ENCODE peak calls at places on chromosomes 6 and 20, in seven cellular contexts. One of them, this sample, is unnamed.

GRCh38 chr6:125123468-125124249 is 29.9 kb upstream of the TPD52L1 start:
- DNase-seq in T-helper 9 cell: no peak
- DNase-seq in progenitor cell of endocrine pancreas: no peak
- DNase-seq in head of caudate nucleus: no peak
- DNase-seq in activated T-cell treated with anti-CD3 and anti-CD28 coated beads for 1 hour: no peak
- DNase-seq in AG08396: no peak
- DNase-seq in posterior cingulate gyrus: no peak
- DNase-seq in this sample: peak

GRCh38 chr6:13014551-13015378 is 298.2 kb downstream of the PHACTR1 start:
- DNase-seq in AG08396: no peak
- DNase-seq in T-helper 9 cell: no peak
- DNase-seq in posterior cingulate gyrus: peak
- DNase-seq in progenitor cell of endocrine pancreas: peak
- DNase-seq in head of caudate nucleus: no peak
- DNase-seq in activated T-cell treated with anti-CD3 and anti-CD28 coated beads for 1 hour: no peak
- DNase-seq in this sample: no peak

GRCh38 chr6:56938634-56939294 is 16.1 kb upstream of the BEND6 start:
- DNase-seq in T-helper 9 cell: no peak
- DNase-seq in progenitor cell of endocrine pancreas: no peak
- DNase-seq in AG08396: peak
- DNase-seq in posterior cingulate gyrus: peak
- DNase-seq in head of caudate nucleus: no peak
- DNase-seq in activated T-cell treated with anti-CD3 and anti-CD28 coated beads for 1 hour: no peak
- DNase-seq in this sample: peak

GRCh38 chr6:47083586-47084047 is 41.5 kb upstream of the ADGRF1 start:
- DNase-seq in progenitor cell of endocrine pancreas: no peak
- DNase-seq in activated T-cell treated with anti-CD3 and anti-CD28 coated beads for 1 hour: no peak
- DNase-seq in head of caudate nucleus: peak
- DNase-seq in posterior cingulate gyrus: no peak
- DNase-seq in AG08396: peak
- DNase-seq in T-helper 9 cell: no peak
- DNase-seq in this sample: peak

GRCh38 chr20:4084096-4084495 is 68.7 kb upstream of the RNF24 start:
- DNase-seq in progenitor cell of endocrine pancreas: no peak
- DNase-seq in activated T-cell treated with anti-CD3 and anti-CD28 coated beads for 1 hour: no peak
- DNase-seq in posterior cingulate gyrus: no peak
- DNase-seq in T-helper 9 cell: no peak
- DNase-seq in AG08396: no peak
- DNase-seq in head of caudate nucleus: no peak
- DNase-seq in this sample: no peak

GRCh38 chr6:155154158-155154830 is 109.5 kb upstream of the CLDN20 start:
- DNase-seq in progenitor cell of endocrine pancreas: no peak
- DNase-seq in activated T-cell treated with anti-CD3 and anti-CD28 coated beads for 1 hour: no peak
- DNase-seq in head of caudate nucleus: no peak
- DNase-seq in AG08396: peak
- DNase-seq in T-helper 9 cell: no peak
- DNase-seq in posterior cingulate gyrus: no peak
- DNase-seq in this sample: peak

GRCh38 chr20:22333885-22334545 is 250.4 kb downstream of the FOXA2 start:
- DNase-seq in activated T-cell treated with anti-CD3 and anti-CD28 coated beads for 1 hour: no peak
- DNase-seq in T-helper 9 cell: no peak
- DNase-seq in head of caudate nucleus: no peak
- DNase-seq in AG08396: peak
- DNase-seq in progenitor cell of endocrine pancreas: peak
- DNase-seq in posterior cingulate gyrus: peak
- DNase-seq in this sample: peak

GRCh38 chr6:169287675-169288074 is 34.0 kb upstream of the THBS2 start:
- DNase-seq in progenitor cell of endocrine pancreas: no peak
- DNase-seq in AG08396: no peak
- DNase-seq in posterior cingulate gyrus: no peak
- DNase-seq in head of caudate nucleus: no peak
- DNase-seq in T-helper 9 cell: no peak
- DNase-seq in activated T-cell treated with anti-CD3 and anti-CD28 coated beads for 1 hour: no peak
- DNase-seq in this sample: no peak

GRCh38 chr6:24985313-24985712 is 49.6 kb upstream of the RIPOR2 start:
- DNase-seq in activated T-cell treated with anti-CD3 and anti-CD28 coated beads for 1 hour: no peak
- DNase-seq in progenitor cell of endocrine pancreas: no peak
- DNase-seq in AG08396: no peak
- DNase-seq in posterior cingulate gyrus: no peak
- DNase-seq in T-helper 9 cell: no peak
- DNase-seq in head of caudate nucleus: no peak
- DNase-seq in this sample: peak

GRCh38 chr6:4610256-4610655 is 165.9 kb upstream of the CDYL start:
- DNase-seq in head of caudate nucleus: no peak
- DNase-seq in activated T-cell treated with anti-CD3 and anti-CD28 coated beads for 1 hour: no peak
- DNase-seq in AG08396: peak
- DNase-seq in posterior cingulate gyrus: no peak
- DNase-seq in progenitor cell of endocrine pancreas: no peak
- DNase-seq in T-helper 9 cell: no peak
- DNase-seq in this sample: peak

GRCh38 chr20:47720636-47721427 is 64.4 kb downstream of the SULF2 start:
- DNase-seq in T-helper 9 cell: no peak
- DNase-seq in posterior cingulate gyrus: no peak
- DNase-seq in progenitor cell of endocrine pancreas: no peak
- DNase-seq in activated T-cell treated with anti-CD3 and anti-CD28 coated beads for 1 hour: no peak
- DNase-seq in AG08396: no peak
- DNase-seq in head of caudate nucleus: peak
- DNase-seq in this sample: peak

GRCh38 chr6:70363741-70364493 is 49.4 kb upstream of the FAM135A start:
- DNase-seq in progenitor cell of endocrine pancreas: no peak
- DNase-seq in posterior cingulate gyrus: no peak
- DNase-seq in AG08396: no peak
- DNase-seq in activated T-cell treated with anti-CD3 and anti-CD28 coated beads for 1 hour: no peak
- DNase-seq in T-helper 9 cell: no peak
- DNase-seq in head of caudate nucleus: no peak
- DNase-seq in this sample: no peak

GRCh38 chr6:45698046-45698445 is 317.6 kb downstream of the CLIC5 start:
- DNase-seq in head of caudate nucleus: no peak
- DNase-seq in AG08396: no peak
- DNase-seq in activated T-cell treated with anti-CD3 and anti-CD28 coated beads for 1 hour: no peak
- DNase-seq in T-helper 9 cell: no peak
- DNase-seq in posterior cingulate gyrus: no peak
- DNase-seq in progenitor cell of endocrine pancreas: no peak
- DNase-seq in this sample: no peak

GRCh38 chr6:123811378-123811777 is 7.7 kb downstream of the NKAIN2 start:
- DNase-seq in posterior cingulate gyrus: no peak
- DNase-seq in activated T-cell treated with anti-CD3 and anti-CD28 coated beads for 1 hour: no peak
- DNase-seq in AG08396: no peak
- DNase-seq in T-helper 9 cell: no peak
- DNase-seq in head of caudate nucleus: no peak
- DNase-seq in progenitor cell of endocrine pancreas: no peak
- DNase-seq in this sample: no peak

GRCh38 chr20:19886666-19887288 is 128.7 kb downstream of the RIN2 start:
- DNase-seq in T-helper 9 cell: no peak
- DNase-seq in progenitor cell of endocrine pancreas: no peak
- DNase-seq in posterior cingulate gyrus: peak
- DNase-seq in head of caudate nucleus: no peak
- DNase-seq in activated T-cell treated with anti-CD3 and anti-CD28 coated beads for 1 hour: no peak
- DNase-seq in AG08396: no peak
- DNase-seq in this sample: peak

GRCh38 chr6:113361014-113361645 is 496.0 kb upstream of the MARCKS start:
- DNase-seq in progenitor cell of endocrine pancreas: no peak
- DNase-seq in AG08396: no peak
- DNase-seq in posterior cingulate gyrus: no peak
- DNase-seq in T-helper 9 cell: no peak
- DNase-seq in activated T-cell treated with anti-CD3 and anti-CD28 coated beads for 1 hour: no peak
- DNase-seq in head of caudate nucleus: no peak
- DNase-seq in this sample: peak

GRCh38 chr6:14396826-14397517 is 279.4 kb downstream of the CD83 start:
- DNase-seq in progenitor cell of endocrine pancreas: no peak
- DNase-seq in head of caudate nucleus: no peak
- DNase-seq in activated T-cell treated with anti-CD3 and anti-CD28 coated beads for 1 hour: no peak
- DNase-seq in T-helper 9 cell: no peak
- DNase-seq in AG08396: peak
- DNase-seq in posterior cingulate gyrus: no peak
- DNase-seq in this sample: peak

GRCh38 chr6:157840776-157841175 is 17.7 kb downstream of the SNX9 start:
- DNase-seq in AG08396: peak
- DNase-seq in activated T-cell treated with anti-CD3 and anti-CD28 coated beads for 1 hour: no peak
- DNase-seq in posterior cingulate gyrus: no peak
- DNase-seq in progenitor cell of endocrine pancreas: no peak
- DNase-seq in head of caudate nucleus: no peak
- DNase-seq in T-helper 9 cell: no peak
- DNase-seq in this sample: peak

GRCh38 chr20:11274137-11274536 is 600.3 kb upstream of the JAG1 start:
- DNase-seq in progenitor cell of endocrine pancreas: no peak
- DNase-seq in AG08396: peak
- DNase-seq in T-helper 9 cell: no peak
- DNase-seq in posterior cingulate gyrus: peak
- DNase-seq in head of caudate nucleus: no peak
- DNase-seq in activated T-cell treated with anti-CD3 and anti-CD28 coated beads for 1 hour: no peak
- DNase-seq in this sample: peak

GRCh38 chr6:1616556-1617463 is 7.1 kb downstream of the FOXC1 start:
- DNase-seq in T-helper 9 cell: no peak
- DNase-seq in head of caudate nucleus: no peak
- DNase-seq in posterior cingulate gyrus: peak
- DNase-seq in progenitor cell of endocrine pancreas: no peak
- DNase-seq in activated T-cell treated with anti-CD3 and anti-CD28 coated beads for 1 hour: no peak
- DNase-seq in AG08396: no peak
- DNase-seq in this sample: no peak

GRCh38 chr6:144912474-144912873 is 627.3 kb downstream of the UTRN start:
- DNase-seq in AG08396: peak
- DNase-seq in activated T-cell treated with anti-CD3 and anti-CD28 coated beads for 1 hour: no peak
- DNase-seq in posterior cingulate gyrus: no peak
- DNase-seq in progenitor cell of endocrine pancreas: no peak
- DNase-seq in head of caudate nucleus: no peak
- DNase-seq in T-helper 9 cell: no peak
- DNase-seq in this sample: peak

GRCh38 chr20:54292186-54292585 is 84.3 kb downstream of the PFDN4 start:
- DNase-seq in AG08396: no peak
- DNase-seq in posterior cingulate gyrus: no peak
- DNase-seq in activated T-cell treated with anti-CD3 and anti-CD28 coated beads for 1 hour: no peak
- DNase-seq in head of caudate nucleus: no peak
- DNase-seq in progenitor cell of endocrine pancreas: no peak
- DNase-seq in T-helper 9 cell: no peak
- DNase-seq in this sample: peak

GRCh38 chr20:58956078-58956477 is 25.0 kb upstream of the NELFCD start:
- DNase-seq in AG08396: no peak
- DNase-seq in T-helper 9 cell: no peak
- DNase-seq in progenitor cell of endocrine pancreas: no peak
- DNase-seq in posterior cingulate gyrus: no peak
- DNase-seq in head of caudate nucleus: no peak
- DNase-seq in activated T-cell treated with anti-CD3 and anti-CD28 coated beads for 1 hour: no peak
- DNase-seq in this sample: no peak

GRCh38 chr6:101392561-101393230 is 812 bp upstream of the GRIK2 start:
- DNase-seq in AG08396: no peak
- DNase-seq in head of caudate nucleus: no peak
- DNase-seq in activated T-cell treated with anti-CD3 and anti-CD28 coated beads for 1 hour: no peak
- DNase-seq in posterior cingulate gyrus: peak
- DNase-seq in progenitor cell of endocrine pancreas: no peak
- DNase-seq in T-helper 9 cell: no peak
- DNase-seq in this sample: no peak

GRCh38 chr6:2896741-2897140 is 6.4 kb downstream of the SERPINB9 start:
- DNase-seq in activated T-cell treated with anti-CD3 and anti-CD28 coated beads for 1 hour: no peak
- DNase-seq in T-helper 9 cell: no peak
- DNase-seq in progenitor cell of endocrine pancreas: no peak
- DNase-seq in posterior cingulate gyrus: no peak
- DNase-seq in head of caudate nucleus: no peak
- DNase-seq in AG08396: no peak
- DNase-seq in this sample: no peak

GRCh38 chr6:12245763-12246720 is 44.1 kb upstream of the EDN1 start:
- DNase-seq in T-helper 9 cell: no peak
- DNase-seq in posterior cingulate gyrus: no peak
- DNase-seq in AG08396: no peak
- DNase-seq in head of caudate nucleus: no peak
- DNase-seq in activated T-cell treated with anti-CD3 and anti-CD28 coated beads for 1 hour: no peak
- DNase-seq in progenitor cell of endocrine pancreas: no peak
- DNase-seq in this sample: peak

GRCh38 chr6:17519120-17519519 is 81.0 kb upstream of the FAM8A1 start:
- DNase-seq in head of caudate nucleus: no peak
- DNase-seq in posterior cingulate gyrus: no peak
- DNase-seq in AG08396: peak
- DNase-seq in activated T-cell treated with anti-CD3 and anti-CD28 coated beads for 1 hour: no peak
- DNase-seq in progenitor cell of endocrine pancreas: no peak
- DNase-seq in T-helper 9 cell: no peak
- DNase-seq in this sample: no peak

GRCh38 chr20:51985013-51985415 is 182.7 kb upstream of the SALL4 start:
- DNase-seq in progenitor cell of endocrine pancreas: no peak
- DNase-seq in posterior cingulate gyrus: no peak
- DNase-seq in AG08396: peak
- DNase-seq in T-helper 9 cell: no peak
- DNase-seq in activated T-cell treated with anti-CD3 and anti-CD28 coated beads for 1 hour: no peak
- DNase-seq in head of caudate nucleus: no peak
- DNase-seq in this sample: peak

GRCh38 chr6:12383448-12383847 is 93.3 kb downstream of the EDN1 start:
- DNase-seq in head of caudate nucleus: no peak
- DNase-seq in posterior cingulate gyrus: no peak
- DNase-seq in activated T-cell treated with anti-CD3 and anti-CD28 coated beads for 1 hour: no peak
- DNase-seq in T-helper 9 cell: no peak
- DNase-seq in progenitor cell of endocrine pancreas: no peak
- DNase-seq in AG08396: no peak
- DNase-seq in this sample: no peak

GRCh38 chr6:158552796-158553138 is 7.1 kb upstream of the TMEM181 start:
- DNase-seq in AG08396: no peak
- DNase-seq in posterior cingulate gyrus: peak
- DNase-seq in T-helper 9 cell: no peak
- DNase-seq in progenitor cell of endocrine pancreas: no peak
- DNase-seq in activated T-cell treated with anti-CD3 and anti-CD28 coated beads for 1 hour: no peak
- DNase-seq in head of caudate nucleus: no peak
- DNase-seq in this sample: no peak

GRCh38 chr20:62487125-62487524 is 11.3 kb upstream of the GATA5 start:
- DNase-seq in head of caudate nucleus: no peak
- DNase-seq in posterior cingulate gyrus: no peak
- DNase-seq in activated T-cell treated with anti-CD3 and anti-CD28 coated beads for 1 hour: no peak
- DNase-seq in T-helper 9 cell: no peak
- DNase-seq in AG08396: no peak
- DNase-seq in progenitor cell of endocrine pancreas: no peak
- DNase-seq in this sample: no peak